ENCODE peak calls at places on chromosomes 7 and 10, in eight cellular contexts. V, M, B, C, T, A, D and P are unnamed samples.

GRCh38 chr7:73829921-73830617 is 727 bp upstream of the CLDN4 start:
- DNase-seq in C (no peak), B (no peak), T (peak; percentile 37), V (no peak), A (no peak), M (no peak), D (no peak), P (no peak)

GRCh38 chr10:61943699-61944444 is 42.4 kb downstream of the ARID5B start:
- DNase-seq in T (peak; percentile 7), A (no peak), B (no peak), M (peak; percentile 53), V (no peak), C (no peak), D (no peak), P (no peak)

GRCh38 chr10:125281091-125281490 is 120.7 kb upstream of the CTBP2 start:
- DNase-seq in D (no peak), T (no peak), A (no peak), M (no peak), B (no peak), C (no peak), V (no peak), P (no peak)

GRCh38 chr10:77421576-77421975 is 216.0 kb downstream of the KCNMA1 start:
- DNase-seq in C (no peak), M (no peak), V (no peak), A (no peak), T (no peak), D (no peak), B (no peak), P (no peak)

GRCh38 chr10:131398166-131398565 is 86.6 kb upstream of the TCERG1L start:
- DNase-seq in C (no peak), T (no peak), D (no peak), M (no peak), V (no peak), A (no peak), B (no peak), P (no peak)

GRCh38 chr7:15495170-15495569 is 66.6 kb downstream of the AGMO start:
- DNase-seq in T (no peak), B (no peak), C (no peak), V (no peak), M (no peak), D (no peak), A (no peak), P (no peak)

GRCh38 chr10:58755688-58756087 is 243.0 kb downstream of the BICC1 start:
- DNase-seq in D (no peak), T (no peak), M (peak; percentile 68), C (no peak), V (no peak), A (peak; percentile 69), B (peak; percentile 16), P (no peak)

GRCh38 chr7:90530263-90530662 is 60.8 kb downstream of the PTTG1IP2 start:
- DNase-seq in D (no peak), B (no peak), C (no peak), V (no peak), T (peak; percentile 16), M (peak; percentile 23), A (no peak), P (no peak)

GRCh38 chr7:157276731-157277562 is 59.9 kb upstream of the DNAJB6 start:
- DNase-seq in T (no peak), B (no peak), M (peak; percentile 51), D (no peak), V (no peak), A (no peak), C (no peak), P (no peak)

GRCh38 chr10:4131407-4132215 is 346.6 kb upstream of the KLF6 start:
- DNase-seq in V (peak; percentile 9), M (peak; percentile 93), A (no peak), B (no peak), D (no peak), C (peak; percentile 26), T (peak; percentile 6), P (no peak)

GRCh38 chr10:122435212-122435827 is 19.1 kb upstream of the ARMS2 start:
- DNase-seq in M (peak; percentile 55), T (no peak), D (no peak), A (peak; percentile 36), C (no peak), V (peak; percentile 48), B (no peak), P (no peak)

GRCh38 chr10:70227548-70228320 is 5.5 kb downstream of the PPA1 start:
- DNase-seq in D (no peak), C (no peak), V (no peak), M (no peak), T (peak; percentile 13), A (no peak), B (no peak), P (no peak)

GRCh38 chr7:102117743-102118142 is 168.9 kb upstream of the SH2B2 start:
- DNase-seq in C (no peak), V (no peak), A (no peak), M (peak; percentile 91), D (no peak), B (no peak), T (no peak), P (no peak)

GRCh38 chr7:113217314-113217713 is 99.0 kb upstream of the SMIM30 start:
- DNase-seq in M (no peak), D (no peak), T (no peak), V (no peak), C (no peak), A (no peak), B (no peak), P (no peak)

GRCh38 chr10:5895804-5896203 is 5.8 kb downstream of the FBH1 start:
- DNase-seq in B (no peak), D (no peak), V (no peak), T (no peak), C (no peak), M (no peak), A (no peak), P (peak; percentile 39)

GRCh38 chr10:6273351-6273750 is 70.6 kb downstream of the PFKFB3 start:
- DNase-seq in C (no peak), M (no peak), V (no peak), B (no peak), A (no peak), D (peak; percentile 79), T (no peak), P (no peak)

GRCh38 chr7:85890244-85890811 is 703.5 kb upstream of the SEMA3D start:
- DNase-seq in T (no peak), B (no peak), V (peak; percentile 42), M (peak; percentile 21), C (no peak), A (peak; percentile 10), D (no peak), P (no peak)

GRCh38 chr7:22487978-22488642 is 11.9 kb downstream of the STEAP1B start:
- DNase-seq in A (no peak), M (no peak), B (no peak), V (no peak), T (no peak), D (no peak), C (no peak), P (no peak)

GRCh38 chr10:91034494-91035157 is 113.7 kb upstream of the ANKRD1 start:
- DNase-seq in B (peak; percentile 72), A (no peak), D (peak; percentile 46), C (no peak), V (no peak), M (peak; percentile 19), T (no peak), P (no peak)

GRCh38 chr7:65554-65953 is 126.8 kb upstream of the FAM20C start:
- DNase-seq in T (no peak), D (no peak), B (peak; percentile 42), V (no peak), M (peak; percentile 70), A (no peak), C (no peak), P (no peak)

GRCh38 chr7:18583305-18583704 is 87.8 kb downstream of the HDAC9 start:
- DNase-seq in D (no peak), T (no peak), B (no peak), V (no peak), C (no peak), A (no peak), M (peak; percentile 67), P (no peak)

GRCh38 chr7:157496426-157497275 is 159.8 kb downstream of the DNAJB6 start:
- DNase-seq in T (no peak), A (no peak), B (no peak), M (no peak), V (no peak), D (no peak), C (no peak), P (no peak)

GRCh38 chr7:57400531-57401155 is 49.3 kb upstream of the ZNF716 start:
- DNase-seq in D (no peak), M (no peak), B (no peak), C (no peak), T (no peak), V (no peak), A (no peak), P (no peak)

GRCh38 chr10:131418686-131419085 is 107.2 kb upstream of the TCERG1L start:
- DNase-seq in B (no peak), T (no peak), C (no peak), V (no peak), A (no peak), D (no peak), M (no peak), P (no peak)